ENCODE peak calls at places on chromosomes 12 and 14, in seven cellular contexts. X is endodermal cell; S is CD4-positive, alpha-beta memory T cell; O is HL-60; C is aorta; J is mesenchymal stem cell; Z is cardiac muscle cell. V is an unnamed sample.

GRCh38 chr14:104388631-104389325 is 190.8 kb upstream of the C14orf180 start:
- DNase-seq in X (peak), S (no peak), O (no peak), C (no peak), J (no peak), Z (no peak), V (no peak)

GRCh38 chr14:22939684-22940083 is 10.5 kb upstream of the PRMT5 start:
- DNase-seq in X (no peak), S (no peak), O (no peak), C (no peak), J (peak), Z (no peak), V (no peak)

GRCh38 chr14:68020493-68020892 is 200.9 kb downstream of the RAD51B start:
- DNase-seq in X (no peak), S (no peak), O (no peak), C (no peak), J (no peak), Z (no peak), V (no peak)

GRCh38 chr12:68686262-68686594 is 550 bp upstream of the NUP107 start:
- DNase-seq in X (no peak), S (no peak), O (no peak), C (no peak), J (no peak), Z (no peak), V (no peak)

GRCh38 chr14:75991753-75992152 is 6.2 kb downstream of the IFT43 start:
- DNase-seq in X (no peak), S (no peak), O (no peak), C (no peak), J (no peak), Z (no peak), V (no peak)

GRCh38 chr14:81903477-81903876 is 369.8 kb upstream of the SEL1L start:
- DNase-seq in X (no peak), S (no peak), O (no peak), C (no peak), J (no peak), Z (no peak), V (no peak)

GRCh38 chr14:59055439-59056045 is 132.9 kb upstream of the DAAM1 start:
- DNase-seq in X (peak), S (peak), O (no peak), C (no peak), J (peak), Z (peak), V (peak)

GRCh38 chr14:31945074-31945613 is 132.0 kb upstream of the ARHGAP5 start:
- DNase-seq in X (no peak), S (peak), O (no peak), C (no peak), J (no peak), Z (no peak), V (no peak)

GRCh38 chr12:12088761-12089160 is 18.0 kb downstream of the BCL2L14 start:
- DNase-seq in X (peak), S (no peak), O (no peak), C (no peak), J (no peak), Z (no peak), V (no peak)

GRCh38 chr12:20212036-20212435 is 156.3 kb upstream of the PDE3A start:
- DNase-seq in X (no peak), S (no peak), O (no peak), C (no peak), J (peak), Z (no peak), V (no peak)

GRCh38 chr14:80316426-80316825 is 105.1 kb upstream of the DIO2 start:
- DNase-seq in X (no peak), S (no peak), O (no peak), C (no peak), J (no peak), Z (no peak), V (no peak)

GRCh38 chr12:124646385-124647230 is 79.2 kb upstream of the NCOR2 start:
- DNase-seq in X (no peak), S (no peak), O (peak), C (peak), J (no peak), Z (no peak), V (no peak)

GRCh38 chr12:6890789-6891624 is 13.6 kb upstream of the LRRC23 start:
- DNase-seq in X (peak), S (peak), O (peak), C (peak), J (peak), Z (peak), V (peak)

GRCh38 chr14:97177016-97177415 is 379.8 kb downstream of the VRK1 start:
- DNase-seq in X (peak), S (peak), O (peak), C (no peak), J (no peak), Z (peak), V (peak)

GRCh38 chr12:67366530-67367196 is 97.5 kb downstream of the CAND1 start:
- DNase-seq in X (no peak), S (no peak), O (no peak), C (no peak), J (peak), Z (no peak), V (peak)

GRCh38 chr12:75814856-75815754 is 216.5 kb downstream of the PHLDA1 start:
- DNase-seq in X (no peak), S (peak), O (peak), C (no peak), J (peak), Z (no peak), V (peak)

GRCh38 chr12:73547421-73547820 is 990.2 kb upstream of the ATXN7L3B start:
- DNase-seq in X (no peak), S (no peak), O (no peak), C (no peak), J (peak), Z (no peak), V (peak)

GRCh38 chr12:95674088-95674595 is 116.4 kb downstream of the NTN4 start:
- DNase-seq in X (no peak), S (no peak), O (no peak), C (no peak), J (no peak), Z (no peak), V (no peak)

GRCh38 chr14:69355155-69355954 is 42.7 kb downstream of the ERH start:
- DNase-seq in X (no peak), S (no peak), O (no peak), C (no peak), J (no peak), Z (no peak), V (no peak)

GRCh38 chr12:127926004-127926403 is 341.0 kb upstream of the TMEM132C start:
- DNase-seq in X (peak), S (no peak), O (no peak), C (peak), J (peak), Z (peak), V (no peak)

GRCh38 chr12:6199531-6200265 is 502 bp upstream of the CD9 start:
- DNase-seq in X (peak), S (no peak), O (no peak), C (peak), J (peak), Z (peak), V (peak)

GRCh38 chr12:114668151-114668891 is 15.7 kb downstream of the TBX3 start:
- DNase-seq in X (peak), S (no peak), O (no peak), C (peak), J (peak), Z (peak), V (peak)

GRCh38 chr12:100789146-100789545 is 5.4 kb upstream of the ANO4 start:
- DNase-seq in X (no peak), S (no peak), O (no peak), C (no peak), J (peak), Z (no peak), V (peak)

GRCh38 chr12:115918763-115919162 is 358.7 kb downstream of the MED13L start:
- DNase-seq in X (peak), S (no peak), O (no peak), C (no peak), J (no peak), Z (no peak), V (no peak)

GRCh38 chr14:90960818-90961217 is 99.6 kb downstream of the RPS6KA5 start:
- DNase-seq in X (no peak), S (no peak), O (no peak), C (no peak), J (no peak), Z (no peak), V (no peak)

GRCh38 chr12:49415426-49416040 is 48.3 kb downstream of the SPATS2 start:
- DNase-seq in X (no peak), S (no peak), O (no peak), C (no peak), J (no peak), Z (no peak), V (no peak)

GRCh38 chr12:80761818-80762217 is 45.1 kb downstream of the MYF5 start:
- DNase-seq in X (no peak), S (no peak), O (no peak), C (no peak), J (peak), Z (no peak), V (no peak)

GRCh38 chr12:56163533-56164344 is 5.6 kb downstream of the MYL6 start:
- DNase-seq in X (peak), S (no peak), O (no peak), C (peak), J (no peak), Z (peak), V (peak)

GRCh38 chr12:104340917-104341611 is 37.5 kb downstream of the EID3 start:
- DNase-seq in X (peak), S (no peak), O (no peak), C (no peak), J (no peak), Z (no peak), V (no peak)

GRCh38 chr12:87827638-87828264 is 201.4 kb downstream of the C12orf50 start:
- DNase-seq in X (no peak), S (no peak), O (no peak), C (no peak), J (peak), Z (no peak), V (no peak)

GRCh38 chr12:47990351-47991105 is 13.7 kb downstream of the COL2A1 start:
- DNase-seq in X (no peak), S (peak), O (peak), C (no peak), J (no peak), Z (no peak), V (no peak)

GRCh38 chr14:34593740-34594375 is 36.1 kb downstream of the SNX6 start:
- DNase-seq in X (no peak), S (no peak), O (no peak), C (peak), J (no peak), Z (no peak), V (no peak)

GRCh38 chr12:2794261-2794735 is 472 bp upstream of the FKBP4 start:
- DNase-seq in X (no peak), S (peak), O (no peak), C (no peak), J (no peak), Z (no peak), V (peak)

GRCh38 chr12:109736552-109737108 is 23.0 kb downstream of the FAM222A start:
- DNase-seq in X (peak), S (no peak), O (peak), C (peak), J (peak), Z (peak), V (peak)

GRCh38 chr12:67434653-67435375 is 165.7 kb downstream of the CAND1 start:
- DNase-seq in X (peak), S (no peak), O (no peak), C (peak), J (peak), Z (no peak), V (no peak)

GRCh38 chr12:124761876-124762275 is 101.8 kb downstream of the SCARB1 start:
- DNase-seq in X (no peak), S (no peak), O (no peak), C (no peak), J (peak), Z (peak), V (no peak)

GRCh38 chr14:91153360-91153759 is 39.5 kb downstream of the DGLUCY start:
- DNase-seq in X (no peak), S (no peak), O (no peak), C (no peak), J (peak), Z (no peak), V (no peak)

GRCh38 chr12:6200266-6201198 is at the start of gene CD9:
- DNase-seq in X (peak), S (peak), O (no peak), C (peak), J (peak), Z (peak), V (peak)

GRCh38 chr12:69480698-69481097 is 10.5 kb downstream of the FRS2 start:
- DNase-seq in X (no peak), S (no peak), O (no peak), C (no peak), J (no peak), Z (no peak), V (no peak)

DNA sequence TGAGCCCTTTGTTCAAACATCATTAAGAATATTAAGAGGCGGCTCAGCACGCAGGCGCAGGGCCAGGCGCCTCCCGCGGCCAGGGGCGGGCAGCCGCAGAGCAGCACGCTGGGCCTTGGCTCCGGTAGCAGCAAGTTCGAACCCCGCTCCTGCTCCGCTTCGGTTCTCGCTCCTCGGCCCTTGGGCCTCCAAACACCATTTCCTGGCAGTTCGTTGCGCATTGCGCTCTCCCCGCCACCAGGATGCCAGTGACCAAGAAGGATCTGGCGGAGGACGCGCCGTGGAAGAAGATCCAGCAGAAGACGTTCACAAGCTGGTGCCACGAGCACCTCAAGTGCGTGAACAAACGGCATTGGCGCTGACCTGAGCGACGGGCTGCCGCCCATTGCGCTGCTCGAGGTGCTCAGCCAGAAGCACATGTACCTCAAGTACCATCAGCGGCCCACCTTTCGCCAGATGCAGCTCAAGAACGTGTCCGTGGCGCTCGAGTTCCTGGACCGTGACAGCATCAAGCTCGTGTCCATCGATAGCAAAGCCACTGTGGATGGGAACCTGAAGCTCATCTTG is 6.9 kb upstream of the ACVRL1 start:
- DNase-seq in X (no peak), S (no peak), O (no peak), C (peak), J (no peak), Z (no peak), V (no peak)
- H3K27ac ChIP-seq in X (no peak), S (no peak), O (no peak), C (no peak), J (no peak), Z (no peak), V (no peak)

GRCh38 chr14:60865378-60866127 is 115.3 kb downstream of the TRMT5 start:
- DNase-seq in X (no peak), S (no peak), O (no peak), C (no peak), J (no peak), Z (no peak), V (no peak)

GRCh38 chr14:60861545-60862147 is 119.2 kb downstream of the TRMT5 start:
- DNase-seq in X (no peak), S (no peak), O (no peak), C (no peak), J (no peak), Z (no peak), V (no peak)

GRCh38 chr14:60863251-60863650 is 117.6 kb downstream of the TRMT5 start:
- DNase-seq in X (no peak), S (no peak), O (no peak), C (no peak), J (no peak), Z (no peak), V (no peak)

GRCh38 chr14:60862283-60862682 is 118.6 kb downstream of the TRMT5 start:
- DNase-seq in X (no peak), S (no peak), O (no peak), C (no peak), J (peak), Z (peak), V (peak)

GRCh38 chr14:60867503-60868172 is 113.2 kb downstream of the TRMT5 start:
- DNase-seq in X (no peak), S (no peak), O (no peak), C (no peak), J (no peak), Z (no peak), V (no peak)
- H3K27ac ChIP-seq in X (no peak), S (no peak), O (no peak), C (no peak), J (no peak), Z (no peak), V (no peak)

DNA sequence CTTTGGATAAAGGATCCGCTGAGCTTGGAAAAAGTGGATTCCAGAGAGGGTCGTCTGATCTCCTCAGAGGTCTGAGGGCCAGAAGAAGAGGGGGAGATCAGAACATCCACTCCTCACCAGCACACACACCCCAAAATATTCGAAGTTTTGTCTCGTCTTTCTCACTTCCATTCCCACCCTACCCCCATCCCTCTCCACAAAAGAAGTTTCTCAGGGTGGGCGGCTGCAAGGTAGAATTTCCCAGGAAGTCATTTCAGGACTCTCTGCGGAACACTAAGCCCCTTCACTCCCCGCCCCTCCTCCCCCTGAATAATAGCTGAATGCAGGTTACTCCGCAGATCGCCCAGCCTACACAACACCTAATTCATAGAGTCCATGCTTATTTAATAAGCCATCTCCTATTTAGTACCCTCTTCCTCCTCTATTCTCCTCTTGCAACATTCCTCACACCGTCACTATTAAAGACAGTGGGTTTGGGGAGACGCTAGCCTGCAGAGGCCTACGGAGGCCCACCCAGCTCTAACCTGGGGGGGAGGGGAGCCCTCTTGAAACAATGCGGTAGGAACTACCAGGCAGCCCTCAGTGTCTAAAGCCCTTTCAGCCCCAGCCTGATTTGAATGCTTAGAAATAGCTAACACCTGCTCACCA is 650 bp upstream of the SALL2 start:
- DNase-seq in X (peak), S (no peak), O (no peak), C (no peak), J (no peak), Z (peak), V (no peak)
- H3K27ac ChIP-seq in X (peak), S (peak), O (no peak), C (no peak), J (peak), Z (peak), V (no peak)

GRCh38 chr12:123251403-123252076 is 18.3 kb downstream of the MTRFR start:
- DNase-seq in X (peak), S (no peak), O (no peak), C (no peak), J (no peak), Z (no peak), V (no peak)

GRCh38 chr12:123253606-123254459 is 17.8 kb downstream of the CDK2AP1 start:
- DNase-seq in X (no peak), S (no peak), O (no peak), C (peak), J (no peak), Z (no peak), V (no peak)

GRCh38 chr12:123254853-123255446 is 16.7 kb downstream of the CDK2AP1 start:
- DNase-seq in X (no peak), S (no peak), O (no peak), C (no peak), J (no peak), Z (no peak), V (no peak)

GRCh38 chr12:123245678-123246077 is 12.4 kb downstream of the MTRFR start:
- DNase-seq in X (no peak), S (no peak), O (no peak), C (no peak), J (no peak), Z (no peak), V (no peak)

DNA sequence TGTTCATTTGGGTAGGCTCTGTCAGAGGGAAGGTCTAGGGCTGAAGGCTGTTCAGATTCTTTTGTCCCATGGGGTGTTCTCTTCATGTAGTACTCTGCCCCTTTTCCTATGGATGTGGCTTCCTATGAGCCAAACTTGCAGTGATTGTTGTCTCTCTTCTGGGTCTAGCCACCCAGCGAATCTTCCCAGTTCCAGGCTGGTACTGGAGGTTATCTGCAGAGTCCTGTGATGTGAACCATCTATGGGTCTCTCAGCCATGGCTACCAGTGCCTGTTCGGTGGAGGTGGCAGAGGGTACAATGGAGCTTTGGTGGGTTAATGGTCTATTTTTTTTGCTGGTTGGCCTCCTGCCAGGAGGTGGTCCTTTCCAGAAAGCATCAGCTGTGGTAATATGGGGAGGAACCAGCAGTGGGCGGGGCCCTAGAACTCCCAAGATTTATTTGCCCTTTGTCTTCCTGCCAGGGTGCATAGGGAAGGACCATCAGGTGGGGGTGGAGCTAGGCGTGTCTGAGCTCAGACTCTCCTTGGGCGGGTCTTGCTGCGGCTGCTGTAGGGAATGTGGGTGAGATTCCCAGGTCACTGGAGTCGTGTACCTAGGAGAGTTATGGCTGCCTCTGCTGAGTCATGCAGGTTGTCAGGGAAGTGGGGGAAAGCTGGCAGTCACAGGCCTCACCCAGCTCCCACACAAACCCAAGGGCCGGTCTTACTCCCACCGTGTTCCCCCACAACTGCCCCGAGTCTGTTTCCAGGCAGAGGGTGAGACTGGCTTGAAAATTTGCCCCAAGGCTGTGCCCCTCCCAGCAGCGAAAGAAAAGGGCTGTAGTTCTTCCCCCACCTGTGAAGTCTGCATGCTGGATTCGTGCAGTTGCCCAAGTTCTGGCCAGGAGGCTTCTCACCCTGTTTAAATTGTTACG is 17.5 kb downstream of the MTRFR start:
- DNase-seq in X (peak), S (no peak), O (no peak), C (no peak), J (no peak), Z (no peak), V (peak)
- H3K27ac ChIP-seq in X (no peak), S (no peak), O (no peak), C (no peak), J (peak), Z (peak), V (peak)

V was measured in trophoblast cell.